ENCODE peak calls at places on chromosomes 2 and 18, in eight cellular contexts. N is CD8-positive, alpha-beta T cell; X is esophagus squamous epithelium; W is NT2/D1; O is astrocyte; E is body of pancreas; Q is endothelial cell of umbilical vein; B is heart left ventricle. T is an unnamed sample.
A peak's percentile ranks its signal among the peaks of the same experiment; 100 is the strongest.

GRCh38 chr2:200217320-200217719 is 89.2 kb upstream of the SPATS2L start:
- DNase-seq in N (no peak), X (no peak), W (no peak), O (no peak), E (no peak), Q (no peak), B (no peak), T (no peak)

GRCh38 chr2:28367667-28368416 is 24.8 kb upstream of the FOSL2 start:
- DNase-seq in N (no peak), X (no peak), W (no peak), O (no peak), E (no peak), Q (no peak), B (no peak), T (peak; percentile 82)

GRCh38 chr18:44715245-44715644 is 34.6 kb downstream of the SETBP1 start:
- DNase-seq in N (no peak), X (no peak), W (no peak), O (peak; percentile 78), E (no peak), Q (no peak), B (no peak), T (no peak)

GRCh38 chr2:68789603-68790002 is 55.0 kb downstream of the ARHGAP25 start:
- DNase-seq in N (no peak), X (peak; percentile 12), W (no peak), O (no peak), E (no peak), Q (no peak), B (no peak), T (no peak)

GRCh38 chr18:59459352-59460059 is 100.4 kb upstream of the LMAN1 start:
- DNase-seq in N (no peak), X (no peak), W (no peak), O (peak; percentile 35), E (no peak), Q (peak; percentile 28), B (no peak), T (no peak)

GRCh38 chr2:25521665-25522387 is 151.6 kb downstream of the DTNB start:
- DNase-seq in N (no peak), X (no peak), W (no peak), O (peak; percentile 48), E (peak; percentile 27), Q (peak; percentile 86), B (no peak), T (peak; percentile 79)

GRCh38 chr18:57436193-57436964 is 1.2 kb downstream of the ONECUT2 start:
- DNase-seq in N (no peak), X (no peak), W (no peak), O (no peak), E (no peak), Q (no peak), B (no peak), T (no peak)

GRCh38 chr2:231662811-231663457 is 45.4 kb upstream of the PTMA start:
- DNase-seq in N (no peak), X (no peak), W (no peak), O (no peak), E (no peak), Q (no peak), B (no peak), T (no peak)

GRCh38 chr2:40716879-40717278 is 265.0 kb upstream of the SLC8A1 start:
- DNase-seq in N (no peak), X (no peak), W (no peak), O (peak; percentile 87), E (no peak), Q (no peak), B (peak; percentile 41), T (no peak)

GRCh38 chr2:240628507-240629418 is 3.5 kb downstream of the GPR35 start:
- DNase-seq in N (no peak), X (no peak), W (no peak), O (no peak), E (peak; percentile 7), Q (no peak), B (peak; percentile 6), T (no peak)

GRCh38 chr2:191404568-191404991 is 159.4 kb downstream of the MYO1B start:
- DNase-seq in N (no peak), X (no peak), W (no peak), O (peak; percentile 72), E (no peak), Q (no peak), B (no peak), T (peak; percentile 14)

GRCh38 chr2:174918886-174919526 is 86.2 kb downstream of the CHN1 start:
- DNase-seq in N (no peak), X (no peak), W (no peak), O (no peak), E (no peak), Q (no peak), B (no peak), T (no peak)

GRCh38 chr18:22840606-22841144 is 92.5 kb upstream of the RBBP8 start:
- DNase-seq in N (no peak), X (no peak), W (no peak), O (no peak), E (no peak), Q (no peak), B (no peak), T (no peak)

GRCh38 chr2:175552902-175553301 is 371.4 kb upstream of the ATP5MC3 start:
- DNase-seq in N (no peak), X (no peak), W (no peak), O (no peak), E (no peak), Q (no peak), B (no peak), T (no peak)

GRCh38 chr2:740446-741293 is 63.5 kb upstream of the TMEM18 start:
- DNase-seq in N (no peak), X (peak; percentile 82), W (peak; percentile 100), O (peak; percentile 78), E (peak; percentile 70), Q (peak; percentile 92), B (peak; percentile 91), T (peak; percentile 57)

DNA sequence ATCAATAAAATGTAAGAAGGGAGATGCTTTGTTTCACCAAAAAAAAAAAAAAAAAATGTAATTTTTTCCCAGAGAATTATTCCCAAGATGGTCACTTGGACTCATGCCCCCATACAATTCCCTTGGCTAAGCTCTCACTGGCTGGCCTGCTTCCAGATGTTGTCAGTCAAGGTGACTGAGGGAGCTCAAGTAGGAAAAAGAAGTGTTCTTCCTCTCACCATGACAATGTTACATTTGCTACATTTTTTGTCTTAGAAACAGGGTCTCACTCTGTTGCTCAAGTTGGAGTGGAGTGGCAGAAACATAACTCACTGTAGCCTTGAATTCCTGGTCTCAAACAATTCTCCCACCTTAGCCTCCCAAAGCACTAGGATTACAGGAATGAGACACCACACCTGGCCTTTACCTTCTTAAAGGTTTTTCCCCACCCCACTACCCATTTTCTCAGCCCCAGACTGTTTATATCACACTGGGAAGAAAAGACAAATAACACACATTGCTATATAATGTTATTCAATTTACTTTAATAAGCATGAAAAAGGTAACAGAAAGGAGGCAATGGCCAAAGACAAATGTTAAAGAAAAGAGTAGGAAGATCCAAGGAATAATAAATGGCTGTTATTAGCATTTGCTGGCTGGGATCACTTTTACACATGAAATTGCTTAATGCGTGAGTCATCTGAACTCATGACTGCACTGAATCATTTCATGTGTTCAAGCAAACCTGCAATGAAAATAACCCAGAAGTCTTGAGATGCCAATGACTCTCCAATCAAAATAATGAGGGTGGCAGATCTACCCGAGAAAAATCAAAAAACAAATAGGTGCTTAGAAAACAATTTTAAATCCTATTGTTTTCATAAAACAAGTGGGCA is 45.2 kb downstream of the ACVR1 start:
- DNase-seq in N (no peak), X (no peak), W (no peak), O (peak; percentile 95), E (no peak), Q (peak; percentile 92), B (no peak), T (peak; percentile 71)
- H3K4me1 ChIP-seq in N (no peaks in the 10 kb centered on the region), X (peaks cover 32% of the 10 kb centered on the region), W (no peaks in the 10 kb centered on the region), O (peaks cover 18% of the 10 kb centered on the region), E (peaks cover 14% of the 10 kb centered on the region), Q (peaks cover 16% of the 10 kb centered on the region), B (peaks cover 22% of the 10 kb centered on the region), T (no peaks in the 10 kb centered on the region)

GRCh38 chr2:120894936-120895335 is 159.3 kb downstream of the GLI2 start:
- DNase-seq in N (no peak), X (no peak), W (no peak), O (no peak), E (no peak), Q (no peak), B (peak; percentile 24), T (no peak)
- H3K4me1 ChIP-seq in N (no peaks in the 10 kb centered on the region), X (peaks cover 14% of the 10 kb centered on the region), W (peaks cover 32% of the 10 kb centered on the region), O (peaks cover 18% of the 10 kb centered on the region), E (no peaks in the 10 kb centered on the region), Q (no peaks in the 10 kb centered on the region), B (peaks cover 10% of the 10 kb centered on the region), T (no peaks in the 10 kb centered on the region)

DNA sequence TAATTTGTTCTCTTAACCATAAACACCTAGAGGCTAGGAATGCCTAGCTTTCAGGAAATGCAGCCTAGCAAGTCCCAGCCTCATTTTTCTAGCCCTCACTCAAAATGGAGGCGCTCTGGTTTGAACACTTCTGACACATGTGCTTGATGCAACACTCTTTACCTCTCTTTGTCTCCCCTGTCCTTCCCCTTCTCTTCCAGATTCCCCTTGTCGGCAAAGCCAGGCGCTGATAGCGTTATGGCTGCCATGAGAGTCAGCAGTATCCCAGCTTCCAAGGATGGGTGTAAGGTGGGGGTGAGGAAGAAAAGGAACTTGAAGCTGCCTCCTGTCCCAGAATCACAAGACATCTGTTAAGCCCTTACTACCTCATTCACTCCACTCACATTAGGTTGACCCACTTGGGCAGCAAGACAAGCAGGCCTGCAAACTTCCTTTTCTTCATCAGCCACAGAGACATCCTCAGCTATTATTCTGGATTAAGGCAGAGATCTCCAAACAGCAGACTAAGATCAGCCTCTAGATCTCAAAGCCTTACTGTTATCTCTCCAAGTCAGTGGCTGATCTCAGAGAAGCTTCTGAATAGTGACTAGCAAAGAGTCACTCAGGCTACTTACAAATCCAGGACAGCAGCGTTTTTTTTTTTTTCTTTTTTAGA is 1.9 kb upstream of the ST3GAL5 start:
- DNase-seq in N (no peak), X (no peak), W (no peak), O (no peak), E (no peak), Q (no peak), B (no peak), T (no peak)
- H3K4me1 ChIP-seq in N (peaks cover 44% of the 10 kb centered on the region), X (peaks cover 63% of the 10 kb centered on the region), W (peaks cover 3% of the 10 kb centered on the region), O (peaks cover 58% of the 10 kb centered on the region), E (peaks cover 26% of the 10 kb centered on the region), Q (peaks cover 36% of the 10 kb centered on the region), B (peaks cover 28% of the 10 kb centered on the region), T (no peaks in the 10 kb centered on the region)

DNA sequence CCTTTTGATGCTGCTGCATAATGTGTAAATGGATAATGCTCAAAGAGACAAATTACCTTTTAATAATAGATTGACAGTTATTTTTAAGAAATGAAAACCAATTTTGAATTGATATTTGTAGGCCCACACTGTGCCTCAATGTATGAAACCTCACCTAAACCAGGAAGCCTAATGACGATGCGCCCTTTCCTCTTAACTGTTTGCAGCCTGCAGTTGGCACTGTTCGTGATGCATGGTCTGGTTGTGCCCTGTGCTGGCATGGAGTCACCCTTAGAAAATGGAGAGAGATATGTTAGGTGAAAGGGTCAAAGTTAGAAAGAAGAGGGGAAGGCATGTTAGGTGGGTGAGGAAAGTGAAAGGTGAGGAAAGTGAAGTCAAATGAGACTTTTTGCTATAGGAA is 390.2 kb downstream of the PTPRM start:
- DNase-seq in N (no peak), X (no peak), W (no peak), O (no peak), E (no peak), Q (no peak), B (no peak), T (no peak)
- H3K4me1 ChIP-seq in N (no peaks in the 10 kb centered on the region), X (peaks cover 9% of the 10 kb centered on the region), W (no peaks in the 10 kb centered on the region), O (peaks cover 14% of the 10 kb centered on the region), E (no peaks in the 10 kb centered on the region), Q (peaks cover 23% of the 10 kb centered on the region), B (peaks cover 56% of the 10 kb centered on the region), T (peaks cover 3% of the 10 kb centered on the region)